ENCODE peak calls at places on chromosome 15, in ten cellular contexts. M, Y, Q, H, K, A, G, E, S and J are unnamed samples.

GRCh38 chr15:30985081-30985531 is 6.3 kb downstream of the MTMR10 start:
- DNase-seq in G (no peak), Q (no peak), M (no peak), S (no peak), E (no peak), H (peak), Y (no peak), A (no peak), K (no peak), J (no peak)

GRCh38 chr15:78875107-78875914 is 2.6 kb downstream of the MORF4L1 start:
- DNase-seq in S (no peak), M (no peak), H (no peak), K (no peak), Y (no peak), Q (no peak), A (no peak), G (no peak), E (no peak), J (no peak)

GRCh38 chr15:31338318-31338878 is 11.8 kb downstream of the KLF13 start:
- DNase-seq in Y (no peak), S (no peak), K (no peak), M (peak), A (no peak), Q (no peak), H (no peak), G (no peak), E (no peak), J (no peak)

GRCh38 chr15:77540346-77541060 is 92.2 kb downstream of the LINGO1 start:
- DNase-seq in Q (no peak), A (no peak), H (no peak), Y (no peak), E (no peak), M (no peak), S (no peak), K (no peak), G (no peak), J (no peak)

GRCh38 chr15:48532938-48533337 is 112.6 kb downstream of the FBN1 start:
- DNase-seq in Q (no peak), K (no peak), M (no peak), H (no peak), E (no peak), S (no peak), A (no peak), G (no peak), Y (no peak), J (no peak)

GRCh38 chr15:61169904-61170695 is 59.0 kb downstream of the RORA start:
- DNase-seq in Q (no peak), K (no peak), Y (no peak), G (no peak), E (no peak), M (no peak), A (no peak), H (no peak), S (no peak), J (no peak)

GRCh38 chr15:92801412-92801773 is 98.7 kb upstream of the CHD2 start:
- DNase-seq in E (no peak), Y (peak), Q (peak), S (no peak), A (peak), K (no peak), H (peak), G (peak), M (no peak), J (no peak)

GRCh38 chr15:96183927-96184266 is 146.6 kb upstream of the NR2F2 start:
- DNase-seq in E (no peak), K (no peak), G (no peak), Y (no peak), S (no peak), M (no peak), Q (no peak), H (no peak), A (no peak), J (no peak)

GRCh38 chr15:58292761-58293175 is 139.0 kb upstream of the LIPC start:
- DNase-seq in M (no peak), E (no peak), S (no peak), K (no peak), G (no peak), Y (no peak), Q (no peak), H (peak), A (peak), J (no peak)

GRCh38 chr15:64979252-64979710 is 10.4 kb downstream of the SPG21 start:
- DNase-seq in S (no peak), A (no peak), Q (no peak), M (no peak), E (no peak), Y (no peak), G (no peak), K (no peak), H (no peak), J (no peak)

GRCh38 chr15:64875641-64876223 is 34.0 kb downstream of the PLEKHO2 start:
- DNase-seq in M (peak), K (no peak), E (no peak), G (no peak), H (no peak), A (no peak), Q (no peak), Y (no peak), S (no peak), J (no peak)

GRCh38 chr15:36814708-36815107 is 235.3 kb downstream of the CDIN1 start:
- DNase-seq in Q (no peak), G (peak), A (no peak), M (no peak), Y (no peak), S (no peak), K (no peak), E (no peak), H (no peak), J (no peak)

GRCh38 chr15:87752250-87752951 is 504.1 kb downstream of the NTRK3 start:
- DNase-seq in E (no peak), H (peak), Y (peak), M (no peak), K (no peak), Q (no peak), S (no peak), G (peak), A (peak), J (no peak)

GRCh38 chr15:74383695-74384565 is 16.5 kb upstream of the CYP11A1 start:
- DNase-seq in H (no peak), A (no peak), S (peak), M (no peak), G (peak), Q (no peak), K (no peak), Y (no peak), E (no peak), J (no peak)

GRCh38 chr15:60390931-60391501 is 6.8 kb downstream of the ANXA2 start:
- DNase-seq in H (peak), G (peak), S (no peak), M (peak), Y (peak), Q (no peak), K (peak), A (peak), E (peak), J (peak)

GRCh38 chr15:74799843-74800558 is 12.6 kb upstream of the LMAN1L start:
- DNase-seq in Y (peak), G (peak), K (no peak), Q (peak), E (peak), S (peak), M (peak), A (peak), H (peak), J (peak)

GRCh38 chr15:58440181-58440910 is 8.6 kb downstream of the LIPC start:
- DNase-seq in A (peak), E (peak), G (peak), H (peak), M (no peak), Q (peak), S (no peak), Y (peak), K (no peak), J (no peak)

GRCh38 chr15:74826372-74826819 is at the start of gene CPLX3:
- DNase-seq in E (no peak), S (peak), K (peak), G (peak), A (no peak), Q (no peak), Y (no peak), H (no peak), M (peak), J (peak)

GRCh38 chr15:34456658-34457057 is 19.1 kb upstream of the GOLGA8A start:
- DNase-seq in S (no peak), Y (no peak), G (peak), K (no peak), M (no peak), A (no peak), E (no peak), Q (no peak), H (no peak), J (no peak)

GRCh38 chr15:36844453-36845094 is 255.8 kb downstream of the MEIS2 start:
- DNase-seq in H (no peak), M (no peak), Q (no peak), G (peak), A (no peak), K (no peak), E (no peak), S (no peak), Y (no peak), J (no peak)

GRCh38 chr15:50109086-50109987 is 9.7 kb downstream of the ATP8B4 start:
- DNase-seq in M (no peak), A (peak), Q (no peak), K (no peak), G (peak), Y (no peak), E (no peak), H (no peak), S (no peak), J (no peak)

GRCh38 chr15:38861108-38861507 is 296.5 kb upstream of the RASGRP1 start:
- DNase-seq in Y (peak), M (no peak), A (no peak), K (no peak), E (no peak), Q (no peak), H (no peak), G (no peak), S (no peak), J (no peak)

GRCh38 chr15:58419803-58420524 is 11.8 kb upstream of the LIPC start:
- DNase-seq in M (no peak), Y (no peak), K (no peak), A (no peak), S (no peak), Q (no peak), H (no peak), E (no peak), G (no peak), J (no peak)

GRCh38 chr15:26889298-26889898 is 22.5 kb downstream of the GABRA5 start:
- DNase-seq in A (peak), S (no peak), M (no peak), G (peak), Y (no peak), Q (peak), H (peak), E (peak), K (peak), J (peak)

GRCh38 chr15:98322551-98322950 is 325.8 kb upstream of the IGF1R start:
- DNase-seq in Q (no peak), H (no peak), S (no peak), G (peak), E (no peak), A (no peak), Y (no peak), K (no peak), M (no peak), J (no peak)

GRCh38 chr15:91219203-91219602 is 119.1 kb downstream of the SV2B start:
- DNase-seq in S (no peak), Y (no peak), E (no peak), G (no peak), M (no peak), Q (no peak), K (no peak), A (no peak), H (no peak), J (no peak)
- H3K4me3 ChIP-seq in S (no peak), Y (no peak), E (no peak), G (no peak), M (no peak), Q (no peak), K (no peak), A (no peak), H (no peak), J (no peak)

GRCh38 chr15:29671308-29671981 is 150.8 kb downstream of the TJP1 start:
- DNase-seq in H (peak), A (peak), E (no peak), K (no peak), G (peak), Y (no peak), Q (no peak), S (no peak), M (no peak), J (no peak)
- H3K4me3 ChIP-seq in H (peak), A (peak), E (no peak), K (no peak), G (no peak), Y (no peak), Q (peak), S (no peak), M (no peak), J (no peak)

DNA sequence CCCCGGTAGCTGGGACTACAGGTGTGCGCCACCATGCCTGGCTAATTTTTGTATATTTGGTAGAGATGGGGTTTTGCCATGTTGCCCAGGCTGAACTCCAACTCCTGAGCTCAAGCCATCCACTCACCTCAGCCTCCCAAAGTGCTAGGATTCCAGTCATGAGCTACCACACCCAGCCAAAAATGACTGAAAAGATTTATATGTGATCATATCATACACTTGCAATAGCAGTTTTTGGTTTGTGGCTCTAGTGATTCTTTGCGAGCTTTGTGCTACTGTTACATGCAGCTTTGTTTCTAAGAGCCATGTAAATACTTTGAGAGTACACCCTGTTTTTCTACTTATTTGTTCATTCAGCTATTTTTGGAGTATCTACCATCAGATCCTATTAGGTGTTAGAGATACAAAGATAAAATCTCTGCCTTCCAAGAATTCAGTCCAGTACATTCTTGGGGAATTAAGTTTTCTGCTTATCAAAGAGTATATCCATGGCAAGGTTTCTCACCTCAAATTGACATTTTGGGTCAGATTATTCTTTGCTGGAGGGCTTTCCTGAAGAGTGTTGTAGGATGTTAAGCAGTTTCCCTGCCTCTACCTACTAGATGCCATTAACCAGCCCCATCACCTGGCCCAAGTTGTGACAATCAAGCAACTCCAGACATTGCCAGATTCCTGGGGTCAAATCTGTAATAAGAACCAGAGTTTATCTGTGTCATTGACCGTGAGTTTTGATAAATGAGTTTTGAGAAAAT is 15.0 kb downstream of the SNAP23 start:
- DNase-seq in G (no peak), Y (no peak), Q (no peak), M (no peak), A (no peak), S (no peak), K (no peak), H (no peak), E (no peak), J (no peak)
- H3K4me3 ChIP-seq in G (no peak), Y (no peak), Q (no peak), M (no peak), A (no peak), S (no peak), K (no peak), H (no peak), E (no peak), J (no peak)

GRCh38 chr15:82540984-82541431 is 751 bp upstream of the RPS17 start:
- DNase-seq in E (no peak), Y (no peak), G (peak), A (no peak), S (no peak), H (no peak), K (peak), M (peak), Q (peak), J (no peak)

GRCh38 chr15:82544431-82544830 is 4.2 kb upstream of the RPS17 start:
- DNase-seq in A (no peak), K (no peak), M (no peak), E (no peak), Y (no peak), Q (no peak), H (no peak), G (no peak), S (no peak), J (no peak)

GRCh38 chr15:82545478-82545877 is 5.2 kb upstream of the RPS17 start:
- DNase-seq in Y (no peak), G (no peak), M (no peak), H (no peak), S (no peak), E (no peak), Q (no peak), K (no peak), A (no peak), J (no peak)

GRCh38 chr15:82545002-82545401 is 4.7 kb upstream of the RPS17 start:
- DNase-seq in E (no peak), S (no peak), M (no peak), G (no peak), K (no peak), A (no peak), H (no peak), Y (no peak), Q (no peak), J (no peak)

GRCh38 chr15:82543155-82543554 is 2.9 kb upstream of the RPS17 start:
- DNase-seq in G (no peak), Y (no peak), Q (no peak), S (peak), M (no peak), A (peak), E (no peak), K (peak), H (peak), J (no peak)
- H3K4me3 ChIP-seq in G (no peak), Y (no peak), Q (no peak), S (no peak), M (no peak), A (no peak), E (no peak), K (peak), H (no peak), J (no peak)

GRCh38 chr15:89679221-89679620 is at the start of gene PLIN1:
- DNase-seq in E (no peak), K (no peak), S (no peak), Q (peak), H (no peak), Y (no peak), A (no peak), G (no peak), M (no peak), J (no peak)

GRCh38 chr15:89680282-89680873 is 1.2 kb upstream of the PLIN1 start:
- DNase-seq in A (no peak), G (no peak), Y (no peak), Q (peak), M (peak), E (peak), K (no peak), H (no peak), S (no peak), J (no peak)

GRCh38 chr15:89685995-89686394 is 4.6 kb downstream of the PEX11A start:
- DNase-seq in Q (no peak), G (no peak), E (no peak), A (no peak), M (no peak), S (no peak), K (no peak), H (no peak), Y (no peak), J (no peak)

GRCh38 chr15:89677381-89677780 is 1.8 kb downstream of the PLIN1 start:
- DNase-seq in K (no peak), H (no peak), M (no peak), A (no peak), E (no peak), Y (no peak), S (no peak), G (no peak), Q (no peak), J (no peak)

GRCh38 chr15:89681146-89681545 is 2.0 kb upstream of the PLIN1 start:
- DNase-seq in K (no peak), A (no peak), M (no peak), Y (no peak), G (no peak), Q (no peak), S (no peak), E (no peak), H (no peak), J (no peak)
- H3K4me3 ChIP-seq in K (no peak), A (no peak), M (no peak), Y (no peak), G (no peak), Q (no peak), S (no peak), E (no peak), H (no peak), J (no peak)

DNA sequence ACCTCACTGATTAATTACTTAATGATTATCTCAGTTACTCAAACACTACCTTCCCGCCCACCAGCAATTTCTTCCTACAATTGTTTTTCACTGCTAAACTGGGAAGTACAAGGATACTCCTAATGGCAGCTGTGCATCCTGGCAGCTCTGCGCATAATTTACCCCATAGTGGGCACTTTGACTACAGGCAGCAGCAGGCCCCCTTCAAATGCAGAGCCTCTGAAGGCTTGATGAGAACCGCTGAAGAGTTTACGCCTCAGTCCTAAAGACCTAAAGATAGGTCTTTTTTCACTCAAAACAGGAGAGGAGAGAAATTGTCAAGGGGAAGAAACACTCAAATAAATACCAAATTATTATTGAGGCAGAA is 10.7 kb downstream of the CCDC32 start:
- DNase-seq in G (no peak), H (no peak), M (no peak), Y (no peak), Q (no peak), A (no peak), S (no peak), K (no peak), E (no peak), J (no peak)
- H3K4me3 ChIP-seq in G (no peak), H (no peak), M (no peak), Y (no peak), Q (no peak), A (no peak), S (no peak), K (no peak), E (no peak), J (no peak)

DNA sequence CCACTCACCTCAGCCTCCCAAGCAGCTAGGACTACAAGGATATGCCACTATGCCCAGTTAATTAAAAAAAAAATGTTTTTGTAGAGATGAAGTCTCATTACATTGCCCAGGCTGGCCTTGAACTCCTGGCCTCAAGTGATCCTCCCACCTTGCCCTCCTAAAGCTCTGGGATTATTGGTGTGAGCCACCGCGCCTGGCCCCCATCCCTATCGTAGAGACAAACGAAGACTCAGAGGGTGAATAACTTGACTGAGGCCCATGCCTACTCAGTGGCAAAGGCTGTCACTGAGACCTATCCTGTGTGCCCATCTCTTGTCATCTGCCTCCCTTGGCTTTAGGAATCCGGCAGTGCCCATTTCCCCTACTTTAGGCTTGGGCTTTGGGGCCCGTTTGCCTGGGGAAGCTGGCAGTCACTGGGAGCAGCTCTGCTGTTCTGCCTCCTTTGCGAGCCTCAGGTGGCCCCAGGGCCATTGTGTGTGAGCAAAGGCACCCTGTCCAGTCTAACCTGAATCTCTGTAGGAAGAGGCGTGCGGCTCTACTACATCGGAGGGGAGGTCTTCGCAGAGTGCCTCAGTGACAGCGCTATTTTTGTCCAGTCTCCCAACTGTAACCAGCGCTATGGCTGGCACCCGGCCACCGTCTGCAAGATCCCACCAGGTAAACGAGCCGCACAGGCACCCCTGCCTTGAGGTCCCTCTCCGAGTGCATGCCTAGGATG is 70.1 kb downstream of the AAGAB start:
- DNase-seq in E (no peak), Q (no peak), Y (no peak), M (peak), G (no peak), K (no peak), H (no peak), S (no peak), A (no peak), J (no peak)
- H3K4me3 ChIP-seq in E (no peak), Q (no peak), Y (no peak), M (no peak), G (no peak), K (no peak), H (no peak), S (no peak), A (no peak), J (no peak)

GRCh38 chr15:71436854-71437253 is 321.6 kb downstream of the THSD4 start:
- DNase-seq in K (no peak), A (no peak), E (no peak), M (no peak), S (no peak), G (no peak), H (no peak), Y (no peak), Q (no peak), J (no peak)
- H3K4me3 ChIP-seq in K (no peak), A (no peak), E (no peak), M (no peak), S (no peak), G (no peak), H (no peak), Y (no peak), Q (no peak), J (no peak)

GRCh38 chr15:63473999-63474809 is 30.2 kb upstream of the USP3 start:
- DNase-seq in A (peak), G (peak), M (no peak), H (no peak), Q (peak), K (no peak), S (peak), E (peak), Y (peak), J (peak)
- H3K4me3 ChIP-seq in A (no peak), G (no peak), M (no peak), H (no peak), Q (no peak), K (no peak), S (no peak), E (no peak), Y (no peak), J (no peak)